ENCODE peak calls at places on chromosome 4, in eight cellular contexts. One of them, this sample, is unnamed.
A peak's percentile ranks its signal among the peaks of the same experiment; 100 is the strongest.

GRCh38 chr4:76384052-76384451 is 36.9 kb downstream of the CCDC158 start:
- DNase-seq in lower lobe of right lung: no peak
- DNase-seq in tibial nerve: no peak
- DNase-seq in RWPE2: no peak
- DNase-seq in left ventricle myocardium inferior: no peak
- DNase-seq in right cardiac atrium: no peak
- DNase-seq in adipocyte: no peak
- DNase-seq in CD8-positive, alpha-beta T cell: no peak
- DNase-seq in this sample: no peak

GRCh38 chr4:6054162-6054922 is 36.1 kb upstream of the C4orf50 start:
- DNase-seq in lower lobe of right lung: no peak
- DNase-seq in tibial nerve: no peak
- DNase-seq in RWPE2: no peak
- DNase-seq in left ventricle myocardium inferior: no peak
- DNase-seq in right cardiac atrium: no peak
- DNase-seq in adipocyte: no peak
- DNase-seq in CD8-positive, alpha-beta T cell: no peak
- DNase-seq in this sample: no peak

GRCh38 chr4:42341518-42342026 is 55.7 kb upstream of the SHISA3 start:
- DNase-seq in lower lobe of right lung: no peak
- DNase-seq in tibial nerve: no peak
- DNase-seq in RWPE2: no peak
- DNase-seq in left ventricle myocardium inferior: no peak
- DNase-seq in right cardiac atrium: no peak
- DNase-seq in adipocyte: no peak
- DNase-seq in CD8-positive, alpha-beta T cell: no peak
- DNase-seq in this sample: no peak

GRCh38 chr4:6177587-6178197 is 22.7 kb downstream of the JAKMIP1 start:
- DNase-seq in lower lobe of right lung: no peak
- DNase-seq in tibial nerve: no peak
- DNase-seq in RWPE2: no peak
- DNase-seq in left ventricle myocardium inferior: no peak
- DNase-seq in right cardiac atrium: no peak
- DNase-seq in adipocyte: no peak
- DNase-seq in CD8-positive, alpha-beta T cell: peak; percentile 36
- DNase-seq in this sample: no peak

GRCh38 chr4:17875402-17876070 is 64.8 kb downstream of the NCAPG start:
- DNase-seq in lower lobe of right lung: no peak
- DNase-seq in tibial nerve: no peak
- DNase-seq in RWPE2: no peak
- DNase-seq in left ventricle myocardium inferior: no peak
- DNase-seq in right cardiac atrium: no peak
- DNase-seq in adipocyte: no peak
- DNase-seq in CD8-positive, alpha-beta T cell: no peak
- DNase-seq in this sample: no peak

GRCh38 chr4:104491826-104492771 is 2.6 kb downstream of the CXXC4 start:
- DNase-seq in lower lobe of right lung: no peak
- DNase-seq in tibial nerve: no peak
- DNase-seq in RWPE2: no peak
- DNase-seq in left ventricle myocardium inferior: no peak
- DNase-seq in right cardiac atrium: no peak
- DNase-seq in adipocyte: peak; percentile 2
- DNase-seq in CD8-positive, alpha-beta T cell: no peak
- DNase-seq in this sample: no peak

GRCh38 chr4:103197765-103198110 is 405 bp downstream of the CENPE start:
- DNase-seq in lower lobe of right lung: no peak
- DNase-seq in tibial nerve: no peak
- DNase-seq in RWPE2: no peak
- DNase-seq in left ventricle myocardium inferior: no peak
- DNase-seq in right cardiac atrium: no peak
- DNase-seq in adipocyte: no peak
- DNase-seq in CD8-positive, alpha-beta T cell: no peak
- DNase-seq in this sample: no peak

GRCh38 chr4:25857403-25857802 is 5.4 kb downstream of the SEL1L3 start:
- DNase-seq in lower lobe of right lung: no peak
- DNase-seq in tibial nerve: no peak
- DNase-seq in RWPE2: no peak
- DNase-seq in left ventricle myocardium inferior: no peak
- DNase-seq in right cardiac atrium: no peak
- DNase-seq in adipocyte: no peak
- DNase-seq in CD8-positive, alpha-beta T cell: no peak
- DNase-seq in this sample: no peak

GRCh38 chr4:183100827-183101226 is 1.8 kb downstream of the WWC2 start:
- DNase-seq in lower lobe of right lung: no peak
- DNase-seq in tibial nerve: no peak
- DNase-seq in RWPE2: no peak
- DNase-seq in left ventricle myocardium inferior: no peak
- DNase-seq in right cardiac atrium: no peak
- DNase-seq in adipocyte: no peak
- DNase-seq in CD8-positive, alpha-beta T cell: no peak
- DNase-seq in this sample: no peak

GRCh38 chr4:8194306-8195242 is 4.5 kb upstream of the SH3TC1 start:
- DNase-seq in lower lobe of right lung: no peak
- DNase-seq in tibial nerve: no peak
- DNase-seq in RWPE2: no peak
- DNase-seq in left ventricle myocardium inferior: no peak
- DNase-seq in right cardiac atrium: no peak
- DNase-seq in adipocyte: no peak
- DNase-seq in CD8-positive, alpha-beta T cell: no peak
- DNase-seq in this sample: no peak
- H3K4me1 ChIP-seq in lower lobe of right lung: peaks cover 55% of the 10 kb centered on the region
- H3K4me1 ChIP-seq in tibial nerve: peaks cover 13% of the 10 kb centered on the region
- H3K4me1 ChIP-seq in RWPE2: peaks cover 25% of the 10 kb centered on the region
- H3K4me1 ChIP-seq in left ventricle myocardium inferior: peaks cover 81% of the 10 kb centered on the region
- H3K4me1 ChIP-seq in right cardiac atrium: peaks cover under 1% of the 10 kb centered on the region
- H3K4me1 ChIP-seq in adipocyte: peaks cover 12% of the 10 kb centered on the region
- H3K4me1 ChIP-seq in CD8-positive, alpha-beta T cell: peaks cover 22% of the 10 kb centered on the region
- H3K4me1 ChIP-seq in this sample: peaks cover 42% of the 10 kb centered on the region

GRCh38 chr4:27217261-27217769 is 356.7 kb downstream of the STIM2 start:
- DNase-seq in lower lobe of right lung: no peak
- DNase-seq in tibial nerve: no peak
- DNase-seq in RWPE2: no peak
- DNase-seq in left ventricle myocardium inferior: no peak
- DNase-seq in right cardiac atrium: no peak
- DNase-seq in adipocyte: no peak
- DNase-seq in CD8-positive, alpha-beta T cell: no peak
- DNase-seq in this sample: no peak
- H3K4me3 ChIP-seq in lower lobe of right lung: no peak overlapping the region
- H3K4me3 ChIP-seq in tibial nerve: no peak overlapping the region
- H3K4me3 ChIP-seq in RWPE2: no peak overlapping the region
- H3K4me3 ChIP-seq in left ventricle myocardium inferior: no peak overlapping the region
- H3K4me3 ChIP-seq in right cardiac atrium: no peak overlapping the region
- H3K4me3 ChIP-seq in adipocyte: peak overlapping the region; percentile 64
- H3K4me3 ChIP-seq in CD8-positive, alpha-beta T cell: no peak overlapping the region
- H3K4me3 ChIP-seq in this sample: no peak overlapping the region

GRCh38 chr4:147770831-147771230 is 38.9 kb downstream of the ARHGAP10 start:
- DNase-seq in lower lobe of right lung: no peak
- DNase-seq in tibial nerve: no peak
- DNase-seq in RWPE2: no peak
- DNase-seq in left ventricle myocardium inferior: no peak
- DNase-seq in right cardiac atrium: no peak
- DNase-seq in adipocyte: no peak
- DNase-seq in CD8-positive, alpha-beta T cell: no peak
- DNase-seq in this sample: no peak

GRCh38 chr4:147772056-147772455 is 40.2 kb downstream of the ARHGAP10 start:
- DNase-seq in lower lobe of right lung: no peak
- DNase-seq in tibial nerve: no peak
- DNase-seq in RWPE2: no peak
- DNase-seq in left ventricle myocardium inferior: no peak
- DNase-seq in right cardiac atrium: no peak
- DNase-seq in adipocyte: no peak
- DNase-seq in CD8-positive, alpha-beta T cell: no peak
- DNase-seq in this sample: no peak

GRCh38 chr4:147769386-147769785 is 37.5 kb downstream of the ARHGAP10 start:
- DNase-seq in lower lobe of right lung: no peak
- DNase-seq in tibial nerve: no peak
- DNase-seq in RWPE2: no peak
- DNase-seq in left ventricle myocardium inferior: no peak
- DNase-seq in right cardiac atrium: no peak
- DNase-seq in adipocyte: no peak
- DNase-seq in CD8-positive, alpha-beta T cell: no peak
- DNase-seq in this sample: no peak

GRCh38 chr4:147773261-147774184 is 41.6 kb downstream of the ARHGAP10 start:
- DNase-seq in lower lobe of right lung: no peak
- DNase-seq in tibial nerve: no peak
- DNase-seq in RWPE2: no peak
- DNase-seq in left ventricle myocardium inferior: no peak
- DNase-seq in right cardiac atrium: no peak
- DNase-seq in adipocyte: peak; percentile 66
- DNase-seq in CD8-positive, alpha-beta T cell: no peak
- DNase-seq in this sample: no peak

DNA sequence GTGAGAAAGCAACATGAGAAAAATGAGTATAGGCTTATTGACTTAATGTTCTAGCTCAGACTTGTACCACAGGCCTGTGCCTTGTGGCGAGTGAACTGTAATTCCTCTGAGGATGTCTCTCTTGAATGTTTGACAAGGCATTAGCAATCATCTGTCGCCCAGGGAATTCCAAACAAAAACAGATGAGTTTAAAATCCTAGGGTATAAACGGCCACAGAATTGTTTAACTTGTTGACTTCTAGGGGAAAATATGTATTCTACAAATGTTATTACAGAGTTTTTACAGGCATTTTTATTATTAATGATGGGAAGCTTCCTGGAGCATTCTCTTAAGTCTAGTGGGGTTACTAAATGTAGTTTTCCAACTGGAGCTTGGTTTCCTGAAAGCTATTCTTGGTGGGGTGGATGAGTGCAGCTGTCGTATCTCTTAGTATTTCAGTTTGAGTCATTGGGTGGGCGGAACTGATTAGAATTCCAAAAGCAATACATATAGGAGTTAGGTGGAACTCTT is 40.6 kb downstream of the ARHGAP10 start:
- DNase-seq in lower lobe of right lung: no peak
- DNase-seq in tibial nerve: no peak
- DNase-seq in RWPE2: no peak
- DNase-seq in left ventricle myocardium inferior: no peak
- DNase-seq in right cardiac atrium: no peak
- DNase-seq in adipocyte: peak; percentile 66
- DNase-seq in CD8-positive, alpha-beta T cell: no peak
- DNase-seq in this sample: no peak
- H3K4me1 ChIP-seq in lower lobe of right lung: peaks cover 6% of the 10 kb centered on the region
- H3K4me1 ChIP-seq in tibial nerve: peaks cover 12% of the 10 kb centered on the region
- H3K4me1 ChIP-seq in RWPE2: peaks cover 58% of the 10 kb centered on the region
- H3K4me1 ChIP-seq in left ventricle myocardium inferior: peaks cover 97% of the 10 kb centered on the region
- H3K4me1 ChIP-seq in right cardiac atrium: peaks cover 9% of the 10 kb centered on the region
- H3K4me1 ChIP-seq in adipocyte: peaks cover 30% of the 10 kb centered on the region
- H3K4me1 ChIP-seq in CD8-positive, alpha-beta T cell: no peaks in the 10 kb centered on the region
- H3K4me1 ChIP-seq in this sample: peaks cover 86% of the 10 kb centered on the region

DNA sequence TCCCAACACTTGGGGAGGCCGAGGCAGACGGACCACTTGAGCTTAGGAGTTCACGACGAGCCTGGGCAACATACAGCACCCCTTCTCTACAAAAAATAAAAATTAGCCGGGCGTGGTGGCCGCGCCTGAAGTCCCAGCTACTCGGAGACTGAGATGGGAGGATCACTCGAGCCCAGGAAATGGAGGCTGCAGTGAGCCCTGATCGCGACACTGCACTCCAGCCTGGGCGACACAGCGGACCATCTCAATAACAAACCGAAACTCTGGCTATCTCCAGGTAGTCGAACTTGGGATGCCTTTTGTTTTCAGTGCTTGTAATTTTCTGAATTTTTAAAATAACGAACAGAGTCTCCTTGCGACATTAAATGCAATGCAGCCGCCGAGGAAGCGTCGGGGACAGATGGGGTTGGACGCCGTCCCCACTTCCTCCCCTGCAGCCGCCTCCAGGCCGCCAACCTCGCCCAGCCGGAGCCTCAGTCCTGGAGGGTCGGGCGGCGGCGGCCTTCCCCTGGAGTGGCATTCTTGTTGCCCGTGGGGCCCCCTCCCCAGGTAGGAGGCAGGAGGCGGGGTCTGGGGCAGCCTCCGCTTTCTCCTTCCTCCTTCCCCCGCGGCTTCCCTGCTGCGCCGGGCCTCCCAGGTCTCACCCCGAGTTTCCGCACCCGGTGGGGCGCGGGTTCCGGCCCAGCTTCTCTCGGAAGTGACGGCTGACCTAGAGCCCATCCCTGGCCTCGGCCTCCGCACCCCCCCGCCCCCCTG is 14.6 kb downstream of the HMX1 start:
- DNase-seq in lower lobe of right lung: no peak
- DNase-seq in tibial nerve: no peak
- DNase-seq in RWPE2: no peak
- DNase-seq in left ventricle myocardium inferior: no peak
- DNase-seq in right cardiac atrium: no peak
- DNase-seq in adipocyte: no peak
- DNase-seq in CD8-positive, alpha-beta T cell: no peak
- DNase-seq in this sample: no peak
- H3K4me3 ChIP-seq in lower lobe of right lung: peak overlapping the region; percentile 40
- H3K4me3 ChIP-seq in tibial nerve: peak overlapping the region; percentile 32
- H3K4me3 ChIP-seq in RWPE2: no peak overlapping the region
- H3K4me3 ChIP-seq in left ventricle myocardium inferior: peak overlapping the region; percentile 47
- H3K4me3 ChIP-seq in right cardiac atrium: peak overlapping the region; percentile 2
- H3K4me3 ChIP-seq in adipocyte: no peak overlapping the region
- H3K4me3 ChIP-seq in CD8-positive, alpha-beta T cell: no peak overlapping the region
- H3K4me3 ChIP-seq in this sample: peak overlapping the region; percentile 34

This sample was measured in thoracic aorta.